ENCODE peak calls at places on chromosome X, in seven cellular contexts. U is transverse colon, C is cardiac muscle cell, A is GM23338, Z is pancreas, V is left lung, D is psoas muscle. B is an unnamed sample.

GRCh38 chrX:21865436-21865835 is 9.6 kb downstream of the YY2 start:
- DNase-seq in U (no peak), C (no peak), A (no peak), Z (no peak), V (no peak), D (no peak), B (no peak)

GRCh38 chrX:134528936-134529335 is 69.0 kb downstream of the HPRT1 start:
- DNase-seq in U (no peak), C (no peak), A (no peak), Z (no peak), V (no peak), D (no peak), B (no peak)

GRCh38 chrX:88937616-88938015 is 190.6 kb downstream of the CPXCR1 start:
- DNase-seq in U (no peak), C (no peak), A (no peak), Z (no peak), V (no peak), D (no peak), B (no peak)

GRCh38 chrX:131778269-131779218 is 234.7 kb downstream of the OR13H1 start:
- DNase-seq in U (peak; percentile 79), C (no peak), A (no peak), Z (peak; percentile 50), V (peak; percentile 64), D (peak; percentile 46), B (no peak)

GRCh38 chrX:95893632-95894031 is 791.0 kb upstream of the DIAPH2 start:
- DNase-seq in U (no peak), C (peak; percentile 90), A (no peak), Z (no peak), V (no peak), D (no peak), B (no peak)

GRCh38 chrX:109629310-109629709 is 4.3 kb upstream of the KCNE5 start:
- DNase-seq in U (no peak), C (peak; percentile 44), A (no peak), Z (no peak), V (no peak), D (no peak), B (no peak)

GRCh38 chrX:75603833-75604232 is 81.0 kb upstream of the ZDHHC15 start:
- DNase-seq in U (no peak), C (peak; percentile 19), A (peak; percentile 56), Z (no peak), V (no peak), D (no peak), B (no peak)

GRCh38 chrX:138710311-138710791 is 1.2 kb downstream of the FGF13 start:
- DNase-seq in U (no peak), C (no peak), A (no peak), Z (no peak), V (no peak), D (peak; percentile 9), B (no peak)

GRCh38 chrX:11753668-11754067 is 4.4 kb upstream of the MSL3 start:
- DNase-seq in U (no peak), C (no peak), A (no peak), Z (no peak), V (no peak), D (no peak), B (no peak)
- H3K4me1 ChIP-seq in U (peaks cover 3% of the 10 kb centered on the region), C (no peaks in the 10 kb centered on the region), A (no peaks in the 10 kb centered on the region), Z (no peaks in the 10 kb centered on the region), V (no peaks in the 10 kb centered on the region), D (peaks cover 5% of the 10 kb centered on the region), B (no peaks in the 10 kb centered on the region)

GRCh38 chrX:2327423-2327822 is 173.4 kb downstream of the DHRSX start:
- DNase-seq in U (no peak), C (no peak), A (no peak), Z (no peak), V (no peak), D (no peak), B (no peak)
- H3K4me3 ChIP-seq in U (no peak overlapping the region), C (no peak overlapping the region), A (no peak overlapping the region), Z (no peak overlapping the region), V (no peak overlapping the region), D (no peak overlapping the region), B (no peak overlapping the region)

GRCh38 chrX:54301516-54301915 is 56.3 kb downstream of the WNK3 start:
- DNase-seq in U (no peak), C (no peak), A (no peak), Z (no peak), V (no peak), D (no peak), B (no peak)

DNA sequence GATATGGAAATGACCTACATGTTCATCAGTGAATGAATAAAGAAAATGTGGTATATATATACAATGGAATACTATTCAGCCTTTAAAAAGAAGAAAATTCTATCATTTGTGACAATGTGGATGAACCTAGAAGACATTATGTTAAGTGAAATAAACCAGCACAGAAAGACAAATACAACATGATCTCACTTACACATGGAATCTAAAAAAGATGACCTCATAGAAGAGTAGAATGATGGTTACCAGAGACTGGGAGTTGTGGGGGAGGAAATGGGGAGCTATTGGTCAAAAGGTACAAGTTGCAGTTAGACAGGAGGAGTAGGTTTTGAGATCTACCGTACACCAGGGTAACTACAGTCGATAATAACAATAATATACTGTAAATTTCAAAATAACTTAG is 51.5 kb downstream of the WNK3 start:
- DNase-seq in U (no peak), C (no peak), A (no peak), Z (no peak), V (no peak), D (no peak), B (no peak)
- H3K27ac ChIP-seq in U (no peak overlapping the region), C (no peak overlapping the region), A (no peak overlapping the region), Z (no peak overlapping the region), V (no peak overlapping the region), D (no peak overlapping the region), B (no peak overlapping the region)

GRCh38 chrX:49257074-49257790 is 7.3 kb downstream of the FOXP3 start:
- DNase-seq in U (no peak), C (no peak), A (no peak), Z (no peak), V (no peak), D (no peak), B (no peak)
- H3K4me1 ChIP-seq in U (no peaks in the 10 kb centered on the region), C (no peaks in the 10 kb centered on the region), A (no peaks in the 10 kb centered on the region), Z (no peaks in the 10 kb centered on the region), V (no peaks in the 10 kb centered on the region), D (no peaks in the 10 kb centered on the region), B (no peaks in the 10 kb centered on the region)

DNA sequence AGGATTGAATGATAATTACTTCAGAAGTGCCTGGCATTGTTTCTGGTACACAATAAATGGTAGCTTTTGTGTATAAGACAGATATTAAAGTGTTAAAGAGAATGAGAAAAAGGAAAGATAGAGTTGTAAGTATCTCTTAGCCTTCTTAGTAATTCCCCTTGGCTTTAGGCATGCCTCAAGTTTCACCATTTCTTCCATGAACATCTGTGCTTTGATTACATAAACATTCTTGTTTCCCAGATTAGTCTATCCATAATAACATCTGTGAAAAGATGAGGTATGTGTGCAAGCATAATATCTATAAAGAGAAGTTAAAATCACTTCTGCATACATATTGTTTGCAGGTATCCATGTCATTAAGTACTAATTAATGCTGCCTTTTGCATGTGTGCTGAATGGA is 230.9 kb upstream of the TEX13A start:
- DNase-seq in U (no peak), C (no peak), A (no peak), Z (no peak), V (no peak), D (no peak), B (no peak)
- H3K4me3 ChIP-seq in U (no peak overlapping the region), C (no peak overlapping the region), A (no peak overlapping the region), Z (no peak overlapping the region), V (no peak overlapping the region), D (no peak overlapping the region), B (no peak overlapping the region)

GRCh38 chrX:13029831-13030771 is 14.3 kb downstream of the FAM9C start:
- DNase-seq in U (peak; percentile 64), C (no peak), A (peak; percentile 31), Z (no peak), V (no peak), D (no peak), B (peak; percentile 25)
- H3K27ac ChIP-seq in U (peak overlapping the region; percentile 79), C (no peak overlapping the region), A (peak overlapping the region; percentile 89), Z (no peak overlapping the region), V (peak overlapping the region; percentile 62), D (peak overlapping the region; percentile 28), B (no peak overlapping the region)

DNA sequence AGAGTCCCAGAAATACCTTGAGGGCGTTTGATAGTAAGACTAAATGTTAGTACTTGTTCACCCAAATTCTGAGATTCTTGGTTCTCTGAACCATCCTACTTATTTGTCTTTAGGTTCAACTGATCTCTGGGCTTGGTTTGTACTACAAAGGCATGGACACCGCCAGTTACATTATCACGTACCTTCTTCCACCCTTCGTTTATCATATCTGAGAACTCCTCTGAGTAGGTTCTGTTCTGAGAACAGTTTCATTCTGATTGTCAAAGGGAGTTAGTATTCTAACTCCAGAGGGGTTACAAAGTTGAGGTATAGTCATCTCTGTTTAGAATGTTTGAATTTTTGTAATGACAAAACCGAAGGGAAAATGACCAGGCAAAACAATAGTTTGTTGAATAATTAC is 19.3 kb downstream of the ZFX start:
- DNase-seq in U (no peak), C (no peak), A (no peak), Z (no peak), V (no peak), D (no peak), B (no peak)
- H3K4me1 ChIP-seq in U (peaks cover 59% of the 10 kb centered on the region), C (peaks cover 53% of the 10 kb centered on the region), A (peaks cover 32% of the 10 kb centered on the region), Z (peaks cover 51% of the 10 kb centered on the region), V (peaks cover 27% of the 10 kb centered on the region), D (peaks cover 50% of the 10 kb centered on the region), B (no peaks in the 10 kb centered on the region)

DNA sequence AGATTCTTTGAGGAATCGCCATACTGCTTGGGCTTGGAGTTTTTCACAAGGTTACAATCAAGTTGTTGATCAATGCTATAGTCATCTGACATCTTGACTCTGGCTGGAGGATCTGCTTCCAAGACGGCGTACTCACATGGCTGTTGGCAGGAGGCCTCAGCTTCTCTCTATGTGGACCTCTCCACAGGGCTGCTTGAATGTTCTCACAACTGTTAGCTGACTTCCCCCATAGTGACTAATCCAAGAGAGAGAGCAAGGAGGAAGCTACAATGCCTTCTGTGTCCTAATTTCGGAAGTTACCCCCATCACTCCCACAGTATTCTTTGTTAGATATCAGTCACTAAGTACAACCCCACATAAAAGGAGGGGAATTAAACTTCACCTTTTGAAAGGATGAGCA is 10.3 kb downstream of the EGFL6 start:
- DNase-seq in U (no peak), C (no peak), A (no peak), Z (no peak), V (no peak), D (no peak), B (no peak)
- H3K4me3 ChIP-seq in U (no peak overlapping the region), C (no peak overlapping the region), A (no peak overlapping the region), Z (no peak overlapping the region), V (no peak overlapping the region), D (no peak overlapping the region), B (no peak overlapping the region)

DNA sequence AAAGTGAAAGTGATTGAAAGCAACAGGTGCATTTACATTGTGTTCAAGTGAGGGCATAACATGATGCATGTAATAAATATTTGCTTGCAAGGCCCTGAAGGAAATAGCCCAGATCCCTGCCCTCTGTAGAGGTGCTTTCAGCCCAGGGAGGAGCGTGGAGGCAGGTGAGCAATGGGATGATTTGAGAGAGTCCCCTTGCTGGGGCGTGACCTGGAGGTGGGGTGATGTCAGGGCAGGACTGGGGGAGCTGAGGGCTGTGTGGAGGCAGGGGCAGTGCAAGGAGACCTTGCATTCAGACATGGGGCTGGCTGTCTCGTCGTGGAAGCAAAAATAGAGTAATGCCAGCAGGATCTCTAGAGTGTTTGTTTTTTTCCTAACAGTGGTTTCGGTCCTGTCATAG is 39.5 kb upstream of the CLDN34 start:
- DNase-seq in U (no peak), C (no peak), A (no peak), Z (no peak), V (no peak), D (no peak), B (no peak)
- H3K27ac ChIP-seq in U (no peak overlapping the region), C (peak overlapping the region; percentile 42), A (peak overlapping the region; percentile 56), Z (no peak overlapping the region), V (no peak overlapping the region), D (no peak overlapping the region), B (no peak overlapping the region)

GRCh38 chrX:10579753-10580060 is 40.7 kb downstream of the MID1 start:
- DNase-seq in U (no peak), C (peak; percentile 43), A (no peak), Z (no peak), V (no peak), D (no peak), B (no peak)
- H3K4me1 ChIP-seq in U (no peaks in the 10 kb centered on the region), C (peaks cover 4% of the 10 kb centered on the region), A (peaks cover 12% of the 10 kb centered on the region), Z (no peaks in the 10 kb centered on the region), V (no peaks in the 10 kb centered on the region), D (no peaks in the 10 kb centered on the region), B (no peaks in the 10 kb centered on the region)

B was measured in iPS DF 6.9.